ENCODE peak calls at places on chromosomes 2 and 18, in eight cellular contexts. U is lower lobe of right lung, B is dorsolateral prefrontal cortex, L is adrenal gland, O is fibroblast of mammary gland, Q is fibroblast of pulmonary artery, C is AG04450, Z is cardiac fibroblast. P is an unnamed sample.

GRCh38 chr2:125405816-125406215 is 1250.1 kb upstream of the GYPC start:
- DNase-seq in U (no peak), B (no peak), L (peak; percentile 38), O (peak; percentile 83), Q (peak; percentile 92), C (peak; percentile 86), Z (peak; percentile 92), P (peak; percentile 93)

GRCh38 chr2:226981731-226982373 is 146.0 kb downstream of the RHBDD1 start:
- DNase-seq in U (no peak), B (no peak), L (no peak), O (no peak), Q (no peak), C (no peak), Z (no peak), P (no peak)

GRCh38 chr2:166104773-166105172 is 23.0 kb downstream of the SCN1A start:
- DNase-seq in U (no peak), B (no peak), L (no peak), O (peak; percentile 19), Q (peak; percentile 43), C (no peak), Z (peak; percentile 22), P (no peak)

GRCh38 chr18:53380063-53380639 is 844.3 kb downstream of the MBD2 start:
- DNase-seq in U (no peak), B (no peak), L (no peak), O (peak; percentile 44), Q (peak; percentile 60), C (no peak), Z (peak; percentile 56), P (peak; percentile 52)

GRCh38 chr2:161166538-161167409 is 6.5 kb downstream of the TANK start:
- DNase-seq in U (no peak), B (no peak), L (no peak), O (peak; percentile 64), Q (no peak), C (no peak), Z (peak; percentile 56), P (peak; percentile 68)

GRCh38 chr18:58117685-58118403 is 73.8 kb downstream of the NEDD4L start:
- DNase-seq in U (peak; percentile 80), B (peak; percentile 63), L (peak; percentile 81), O (peak; percentile 94), Q (peak; percentile 90), C (peak; percentile 84), Z (peak; percentile 84), P (peak; percentile 91)

GRCh38 chr2:20108655-20109396 is 57.4 kb upstream of the LAPTM4A start:
- DNase-seq in U (no peak), B (no peak), L (no peak), O (peak; percentile 82), Q (peak; percentile 41), C (no peak), Z (peak; percentile 64), P (peak; percentile 92)

GRCh38 chr2:39094717-39095363 is 26.0 kb downstream of the SOS1 start:
- DNase-seq in U (no peak), B (no peak), L (no peak), O (peak; percentile 65), Q (peak; percentile 59), C (peak; percentile 73), Z (peak; percentile 51), P (no peak)

GRCh38 chr18:74342416-74343043 is 26.9 kb downstream of the C18orf63 start:
- DNase-seq in U (no peak), B (no peak), L (no peak), O (peak; percentile 83), Q (peak; percentile 89), C (peak; percentile 16), Z (peak; percentile 85), P (peak; percentile 77)

GRCh38 chr2:216169087-216169486 is 59.9 kb downstream of the XRCC5 start:
- DNase-seq in U (no peak), B (no peak), L (no peak), O (no peak), Q (no peak), C (no peak), Z (no peak), P (no peak)

GRCh38 chr2:237627463-237628321 is at the start of gene LRRFIP1:
- DNase-seq in U (no peak), B (no peak), L (no peak), O (no peak), Q (no peak), C (no peak), Z (no peak), P (no peak)

GRCh38 chr2:111930875-111931274 is 32.5 kb downstream of the MERTK start:
- DNase-seq in U (no peak), B (no peak), L (peak; percentile 68), O (peak; percentile 87), Q (peak; percentile 65), C (no peak), Z (peak; percentile 74), P (peak; percentile 89)

GRCh38 chr2:11096591-11096990 is 58.7 kb upstream of the SLC66A3 start:
- DNase-seq in U (no peak), B (no peak), L (no peak), O (no peak), Q (no peak), C (no peak), Z (no peak), P (no peak)

GRCh38 chr18:65568866-65569265 is 181.9 kb upstream of the CDH7 start:
- DNase-seq in U (no peak), B (no peak), L (no peak), O (no peak), Q (no peak), C (no peak), Z (no peak), P (peak; percentile 63)

GRCh38 chr18:50853863-50854271 is 25.1 kb upstream of the ME2 start:
- DNase-seq in U (peak; percentile 58), B (no peak), L (peak; percentile 57), O (peak; percentile 87), Q (peak; percentile 85), C (no peak), Z (peak; percentile 91), P (peak; percentile 94)

GRCh38 chr2:118221952-118222594 is 133.8 kb downstream of the INSIG2 start:
- DNase-seq in U (no peak), B (peak; percentile 16), L (peak; percentile 33), O (peak; percentile 82), Q (peak; percentile 83), C (peak; percentile 36), Z (peak; percentile 82), P (peak; percentile 80)

GRCh38 chr2:118222643-118223486 is 134.6 kb downstream of the INSIG2 start:
- DNase-seq in U (no peak), B (no peak), L (no peak), O (no peak), Q (no peak), C (no peak), Z (peak; percentile 5), P (no peak)

GRCh38 chr2:118224144-118224887 is 136.0 kb downstream of the INSIG2 start:
- DNase-seq in U (peak; percentile 49), B (no peak), L (no peak), O (no peak), Q (no peak), C (no peak), Z (peak; percentile 6), P (peak; percentile 33)

GRCh38 chr2:118223487-118224136 is 135.3 kb downstream of the INSIG2 start:
- DNase-seq in U (no peak), B (no peak), L (no peak), O (no peak), Q (no peak), C (no peak), Z (no peak), P (no peak)

DNA sequence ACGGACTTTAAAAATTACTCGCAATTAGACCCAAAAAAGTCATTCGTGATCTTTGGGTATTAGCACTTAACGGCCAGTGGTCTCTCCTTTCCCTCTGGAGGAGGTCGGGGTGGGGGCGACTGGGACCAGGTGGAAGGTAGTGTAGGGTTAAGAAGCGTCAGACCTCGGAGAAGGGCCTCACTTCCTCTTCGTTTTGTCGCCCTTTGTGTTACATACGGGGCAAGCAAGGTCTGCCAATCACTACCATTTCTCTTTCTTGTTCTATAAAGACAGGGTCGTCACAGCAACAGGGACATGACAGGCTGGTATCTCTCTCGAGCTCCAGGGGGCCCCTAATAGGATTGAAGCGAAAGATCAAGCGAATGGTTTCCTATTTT is 136.6 kb downstream of the INSIG2 start:
- DNase-seq in U (no peak), B (no peak), L (no peak), O (no peak), Q (no peak), C (no peak), Z (no peak), P (no peak)
- H3K4me3 ChIP-seq in U (peak overlapping the region; percentile 52), B (no peak overlapping the region), L (no peak overlapping the region), O (no peak overlapping the region), Q (no peak overlapping the region), C (no peak overlapping the region), Z (no peak overlapping the region), P (no peak overlapping the region)

GRCh38 chr2:236129935-236130334 is 38.3 kb downstream of the GBX2 start:
- DNase-seq in U (no peak), B (no peak), L (no peak), O (no peak), Q (no peak), C (no peak), Z (no peak), P (no peak)

GRCh38 chr2:236131073-236131692 is 37.0 kb downstream of the GBX2 start:
- DNase-seq in U (no peak), B (no peak), L (no peak), O (peak; percentile 12), Q (no peak), C (no peak), Z (no peak), P (no peak)

GRCh38 chr2:236128321-236128720 is 39.9 kb downstream of the GBX2 start:
- DNase-seq in U (no peak), B (no peak), L (no peak), O (no peak), Q (no peak), C (no peak), Z (no peak), P (no peak)

GRCh38 chr2:236133410-236134012 is 34.7 kb downstream of the GBX2 start:
- DNase-seq in U (no peak), B (no peak), L (no peak), O (no peak), Q (no peak), C (no peak), Z (no peak), P (no peak)

GRCh38 chr2:236130349-236130998 is 37.7 kb downstream of the GBX2 start:
- DNase-seq in U (no peak), B (no peak), L (no peak), O (no peak), Q (no peak), C (no peak), Z (no peak), P (no peak)
- H3K4me3 ChIP-seq in U (no peak overlapping the region), B (no peak overlapping the region), L (no peak overlapping the region), O (no peak overlapping the region), Q (no peak overlapping the region), C (no peak overlapping the region), Z (no peak overlapping the region), P (no peak overlapping the region)

GRCh38 chr18:75635096-75635495 is 207.6 kb upstream of the SMIM21 start:
- DNase-seq in U (no peak), B (no peak), L (no peak), O (no peak), Q (no peak), C (no peak), Z (no peak), P (peak; percentile 8)
- H3K4me3 ChIP-seq in U (no peak overlapping the region), B (no peak overlapping the region), L (no peak overlapping the region), O (no peak overlapping the region), Q (no peak overlapping the region), C (no peak overlapping the region), Z (no peak overlapping the region), P (no peak overlapping the region)

GRCh38 chr2:172085460-172086159 is at the start of gene DLX1:
- DNase-seq in U (no peak), B (no peak), L (no peak), O (no peak), Q (no peak), C (no peak), Z (no peak), P (no peak)
- H3K4me3 ChIP-seq in U (peak within 1 kb of the TSS; percentile 52), B (peak within 1 kb of the TSS; percentile 47), L (peak within 1 kb of the TSS; percentile 43), O (peak within 1 kb of the TSS; percentile 49), Q (peak within 1 kb of the TSS; percentile 53), C (peak within 1 kb of the TSS; percentile 63), Z (peak within 1 kb of the TSS; percentile 46), P (peak within 1 kb of the TSS; percentile 34)

P was measured in epithelial cell of esophagus.